ENCODE peak calls at places on chromosomes 13 and 19, in seven cellular contexts. E, Z, P, L, A, T and S are unnamed samples.
A peak's percentile ranks its signal among the peaks of the same experiment; 100 is the strongest.

GRCh38 chr13:87677043-87677333 is 5.8 kb downstream of the SLITRK5 start:
- DNase-seq in E (no peak), L (no peak), Z (no peak), A (no peak), T (peak; percentile 23), P (no peak), S (no peak)

GRCh38 chr13:50419896-50420295 is 404.7 kb downstream of the KCNRG start:
- DNase-seq in P (no peak), T (no peak), L (no peak), E (no peak), Z (no peak), A (no peak), S (no peak)

GRCh38 chr19:20278342-20278741 is 111.3 kb downstream of the ZNF486 start:
- DNase-seq in T (peak; percentile 39), A (no peak), E (no peak), P (no peak), Z (peak; percentile 32), L (no peak), S (no peak)

GRCh38 chr13:40334616-40335015 is 331.8 kb downstream of the FOXO1 start:
- DNase-seq in P (no peak), Z (no peak), A (no peak), E (no peak), L (no peak), T (no peak), S (no peak)

GRCh38 chr19:5045015-5045414 is 76.1 kb downstream of the KDM4B start:
- DNase-seq in Z (no peak), E (no peak), L (no peak), T (no peak), P (no peak), A (no peak), S (no peak)

GRCh38 chr13:43057653-43058317 is 34.4 kb downstream of the DNAJC15 start:
- DNase-seq in P (no peak), E (no peak), A (no peak), Z (no peak), T (no peak), L (no peak), S (no peak)

GRCh38 chr13:53012707-53013106 is 15.9 kb upstream of the OLFM4 start:
- DNase-seq in T (no peak), L (no peak), Z (no peak), E (no peak), P (no peak), A (no peak), S (no peak)

GRCh38 chr19:53993448-53993847 is 2.0 kb downstream of the CACNG6 start:
- DNase-seq in P (no peak), L (no peak), Z (no peak), E (no peak), A (no peak), T (no peak), S (no peak)

GRCh38 chr19:1073956-1074511 is 7.1 kb downstream of the ARHGAP45 start:
- DNase-seq in Z (no peak), L (no peak), T (no peak), E (no peak), P (no peak), A (no peak), S (no peak)
- TF ChIP-seq CTCF in Z (no peak), L (no peak), T (no peak), E (no peak), P (no peak), A (no peak), S (no peak)

GRCh38 chr13:112892759-112893569 is 76.0 kb upstream of the MCF2L start:
- DNase-seq in E (no peak), Z (no peak), A (no peak), L (no peak), T (peak; percentile 79), P (no peak), S (no peak)
- H3K4me3 ChIP-seq in E (no peak overlapping the region), Z (no peak overlapping the region), A (no peak overlapping the region), L (no peak overlapping the region), T (no peak overlapping the region), P (no peak overlapping the region), S (no peak overlapping the region)

DNA sequence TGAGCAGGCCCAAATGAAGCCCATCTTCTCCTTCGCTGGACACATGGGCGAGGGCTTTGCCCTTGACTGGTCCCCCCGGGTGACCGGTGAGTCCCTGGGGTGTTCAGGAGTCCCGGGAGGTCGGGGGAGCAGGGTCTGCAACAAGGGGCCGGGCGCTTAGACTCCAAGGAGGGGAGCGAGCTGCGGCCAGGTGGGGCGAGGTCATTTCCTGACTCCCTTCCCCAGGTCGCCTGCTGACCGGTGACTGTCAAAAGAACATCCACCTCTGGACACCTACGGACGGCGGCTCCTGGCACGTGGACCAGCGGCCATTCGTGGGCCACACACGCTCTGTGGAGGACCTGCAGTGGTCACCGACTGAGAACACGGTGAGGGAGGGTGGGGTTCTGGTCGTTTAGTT is 4.7 kb downstream of the GRWD1 start:
- DNase-seq in T (no peak), A (no peak), L (no peak), P (no peak), E (no peak), Z (no peak), S (no peak)
- H3K36me3 ChIP-seq in T (no peaks in the 10 kb centered on the region), A (peaks cover 84% of the 10 kb centered on the region), L (peaks cover 54% of the 10 kb centered on the region), P (peaks cover 43% of the 10 kb centered on the region), E (no peaks in the 10 kb centered on the region), Z (peaks cover 66% of the 10 kb centered on the region), S (peaks cover 36% of the 10 kb centered on the region)

GRCh38 chr19:42295831-42296525 is 6.0 kb upstream of the PRR19 start:
- DNase-seq in Z (peak; percentile 91), E (peak; percentile 93), P (no peak), A (peak; percentile 84), L (peak; percentile 88), T (peak; percentile 87), S (no peak)

GRCh38 chr19:42297034-42297433 is 4.9 kb upstream of the PRR19 start:
- DNase-seq in P (no peak), Z (no peak), E (no peak), L (no peak), T (no peak), A (no peak), S (no peak)

GRCh38 chr19:42294471-42295137 is 7.3 kb upstream of the PRR19 start:
- DNase-seq in T (no peak), Z (peak; percentile 28), E (no peak), L (no peak), P (no peak), A (no peak), S (no peak)

GRCh38 chr19:42293966-42294365 is 8.0 kb upstream of the PRR19 start:
- DNase-seq in E (no peak), Z (peak; percentile 23), T (no peak), P (no peak), L (no peak), A (no peak), S (no peak)

DNA sequence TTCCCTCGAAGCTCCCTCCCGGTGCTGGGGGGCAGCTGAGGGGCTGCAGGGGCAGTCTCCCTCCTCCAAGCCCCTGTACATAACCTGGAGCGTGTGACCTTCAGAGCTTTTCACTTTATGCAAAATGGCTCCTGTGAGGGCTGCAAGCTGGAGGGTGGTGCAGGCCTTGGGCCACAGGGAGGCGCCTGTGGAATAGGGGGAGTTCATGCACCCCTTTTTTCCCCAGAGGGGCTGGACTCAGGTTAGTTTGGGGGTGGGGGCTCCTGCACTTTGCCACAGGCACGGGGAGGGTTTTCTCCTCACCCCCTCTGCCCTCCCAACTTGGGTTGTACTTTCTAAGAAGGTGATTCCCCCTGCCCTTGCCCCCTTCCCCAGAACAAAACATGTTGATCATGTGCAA is 6.6 kb upstream of the PRR19 start:
- DNase-seq in P (no peak), T (no peak), Z (no peak), L (no peak), E (no peak), A (no peak), S (no peak)
- TF ChIP-seq CTCF in P (no peak), T (no peak), Z (no peak), L (no peak), E (no peak), A (no peak), S (no peak)

GRCh38 chr13:61685683-61686013 is 270.0 kb upstream of the PCDH20 start:
- DNase-seq in T (peak; percentile 65), L (no peak), Z (no peak), A (no peak), E (peak; percentile 25), P (no peak), S (no peak)

DNA sequence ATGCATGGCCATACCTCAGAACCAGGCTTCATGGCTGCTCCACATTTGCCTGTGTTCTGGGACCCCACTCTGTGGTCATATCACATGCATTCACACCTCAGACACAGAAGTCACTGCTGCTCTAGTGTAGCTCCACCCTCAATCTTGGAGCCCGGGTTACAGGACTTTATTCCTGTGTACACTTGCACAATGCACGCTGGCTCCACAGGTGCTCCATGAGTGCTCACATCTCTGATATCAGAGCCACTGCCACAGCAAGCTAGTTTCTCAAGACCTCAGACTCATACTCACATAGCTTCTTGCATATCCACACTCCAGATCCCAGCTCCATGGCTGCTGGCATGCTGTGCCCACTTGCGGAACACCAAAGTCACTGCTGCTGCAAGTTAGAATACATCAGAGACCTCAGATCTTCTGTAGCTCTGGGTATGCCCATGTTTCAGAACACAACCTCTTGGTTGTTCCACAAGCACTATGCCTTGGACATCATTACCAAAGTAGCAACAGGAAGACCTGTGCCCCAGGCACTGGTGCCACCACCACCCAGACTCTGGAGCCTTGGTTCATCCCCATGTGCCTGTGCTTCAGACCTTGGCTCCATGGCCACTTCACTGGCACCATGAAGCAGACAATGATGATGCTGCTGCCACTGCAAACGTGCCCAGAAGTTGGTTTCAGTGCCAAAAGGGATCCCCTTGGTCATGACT is 269.5 kb upstream of the PCDH20 start:
- DNase-seq in E (no peak), L (no peak), P (no peak), T (no peak), Z (no peak), A (no peak), S (no peak)
- H3K4me3 ChIP-seq in E (no peak overlapping the region), L (no peak overlapping the region), P (no peak overlapping the region), T (no peak overlapping the region), Z (no peak overlapping the region), A (no peak overlapping the region), S (no peak overlapping the region)

GRCh38 chr13:27304099-27304498 is 33.5 kb downstream of the RASL11A start:
- DNase-seq in P (no peak), E (no peak), A (no peak), T (no peak), Z (no peak), L (no peak), S (no peak)
- H3K36me3 ChIP-seq in P (no peaks in the 10 kb centered on the region), E (no peaks in the 10 kb centered on the region), A (no peaks in the 10 kb centered on the region), T (no peaks in the 10 kb centered on the region), Z (no peaks in the 10 kb centered on the region), L (no peaks in the 10 kb centered on the region), S (no peaks in the 10 kb centered on the region)

GRCh38 chr13:29077051-29077813 is 257.1 kb downstream of the MTUS2 start:
- DNase-seq in Z (no peak), A (no peak), T (no peak), L (no peak), E (no peak), P (no peak), S (no peak)

GRCh38 chr13:29081697-29082440 is 261.7 kb downstream of the MTUS2 start:
- DNase-seq in T (no peak), L (no peak), E (no peak), P (no peak), Z (no peak), A (no peak), S (no peak)

GRCh38 chr13:29081036-29081435 is 260.9 kb downstream of the MTUS2 start:
- DNase-seq in T (no peak), L (no peak), E (no peak), Z (no peak), P (no peak), A (no peak), S (no peak)
- TF ChIP-seq CTCF in T (peak; percentile 22), L (no peak), E (no peak), Z (no peak), P (no peak), A (no peak), S (no peak)